ENCODE peak calls at places on chromosomes 13 and 19, in nine cellular contexts. J is fibroblast of lung, O is right lobe of liver, F is heart right ventricle, R is A549, Z is dorsolateral prefrontal cortex, P is HepG2, H is AG04450, U is GM23338. C is an unnamed sample.

GRCh38 chr19:47381653-47382279 is 32.7 kb downstream of the DHX34 start:
- DNase-seq in J (no peak), O (no peak), F (no peak), R (no peak), Z (no peak), P (no peak), H (no peak), U (no peak), C (no peak)

GRCh38 chr13:41019578-41020347 is 647 bp upstream of the ELF1 start:
- DNase-seq in J (no peak), O (no peak), F (no peak), R (no peak), Z (no peak), P (peak; percentile 80), H (no peak), U (no peak), C (no peak)

GRCh38 chr19:46350758-46351159 is 3.9 kb downstream of the PPP5C start:
- DNase-seq in J (no peak), O (peak; percentile 49), F (no peak), R (no peak), Z (no peak), P (no peak), H (no peak), U (no peak), C (no peak)

GRCh38 chr13:94966380-94966779 is 254.0 kb upstream of the SOX21 start:
- DNase-seq in J (no peak), O (no peak), F (no peak), R (no peak), Z (no peak), P (no peak), H (no peak), U (no peak), C (no peak)

GRCh38 chr13:94674609-94675348 is 37.6 kb downstream of the SOX21 start:
- DNase-seq in J (peak; percentile 18), O (peak; percentile 45), F (peak; percentile 27), R (peak; percentile 37), Z (peak; percentile 42), P (peak; percentile 59), H (no peak), U (peak; percentile 94), C (peak; percentile 29)

GRCh38 chr13:50732712-50733111 is 110.8 kb downstream of the DLEU7 start:
- DNase-seq in J (peak; percentile 29), O (no peak), F (no peak), R (no peak), Z (no peak), P (no peak), H (no peak), U (no peak), C (no peak)

GRCh38 chr19:6723108-6723618 is 2.7 kb upstream of the C3 start:
- DNase-seq in J (peak; percentile 52), O (peak; percentile 68), F (no peak), R (peak; percentile 31), Z (no peak), P (peak; percentile 93), H (no peak), U (peak; percentile 66), C (no peak)

GRCh38 chr13:72565893-72566292 is 161.5 kb downstream of the MZT1 start:
- DNase-seq in J (no peak), O (no peak), F (no peak), R (no peak), Z (no peak), P (peak; percentile 29), H (no peak), U (peak; percentile 63), C (no peak)

GRCh38 chr19:43789029-43789428 is 8.3 kb upstream of the KCNN4 start:
- DNase-seq in J (peak; percentile 44), O (no peak), F (no peak), R (no peak), Z (no peak), P (no peak), H (no peak), U (peak; percentile 80), C (no peak)

GRCh38 chr19:50555033-50555432 is 13.2 kb downstream of the LRRC4B start:
- DNase-seq in J (no peak), O (no peak), F (no peak), R (no peak), Z (no peak), P (no peak), H (no peak), U (no peak), C (no peak)
- H3K4me3 ChIP-seq in J (no peak overlapping the region), O (no peak overlapping the region), F (no peak overlapping the region), R (no peak overlapping the region), Z (peak overlapping the region; percentile 55), P (no peak overlapping the region), H (no peak overlapping the region), U (no peak overlapping the region), C (no peak overlapping the region)

GRCh38 chr13:93502987-93503386 is 276.4 kb downstream of the GPC6 start:
- DNase-seq in J (no peak), O (no peak), F (no peak), R (no peak), Z (no peak), P (no peak), H (no peak), U (no peak), C (no peak)

GRCh38 chr13:93502071-93502470 is 275.5 kb downstream of the GPC6 start:
- DNase-seq in J (no peak), O (no peak), F (no peak), R (no peak), Z (no peak), P (no peak), H (no peak), U (no peak), C (no peak)

DNA sequence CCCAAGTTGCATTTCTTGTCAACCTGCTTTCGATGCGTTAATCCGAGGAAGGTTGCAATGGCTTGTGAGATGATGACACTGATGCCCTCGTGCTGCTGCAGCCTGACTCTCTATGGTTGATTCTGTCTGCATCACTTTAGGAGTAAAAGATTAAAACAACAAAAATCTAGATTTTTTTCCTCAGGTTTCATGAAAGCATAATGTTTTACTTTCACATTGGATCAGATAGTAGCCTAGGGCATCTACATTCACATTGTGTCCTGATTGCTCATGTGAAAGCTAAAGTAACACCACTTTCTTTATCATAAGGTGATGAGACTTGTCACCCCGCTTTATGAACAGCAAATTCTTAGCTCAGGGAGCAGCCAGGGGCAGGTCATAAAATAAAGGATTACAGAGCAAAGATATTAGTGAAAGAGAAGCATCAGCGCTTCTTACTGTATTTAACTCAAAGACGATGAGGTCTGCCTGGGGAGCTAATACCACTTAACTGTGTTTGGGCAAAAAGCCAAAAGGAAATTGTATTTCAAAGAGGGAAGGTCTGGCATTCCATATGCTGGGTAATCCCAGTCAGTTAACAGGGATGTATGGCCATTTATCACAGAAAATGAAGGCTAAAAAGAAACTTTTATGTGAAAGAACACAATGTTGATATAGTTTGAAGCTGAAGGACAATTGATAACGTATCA is 270.5 kb downstream of the GPC6 start:
- DNase-seq in J (no peak), O (no peak), F (no peak), R (no peak), Z (no peak), P (no peak), H (no peak), U (no peak), C (no peak)
- H3K27ac ChIP-seq in J (no peak overlapping the region), O (no peak overlapping the region), F (no peak overlapping the region), R (no peak overlapping the region), Z (no peak overlapping the region), P (no peak overlapping the region), H (no peak overlapping the region), U (no peak overlapping the region), C (no peak overlapping the region)

GRCh38 chr13:104954210-104954609 is 1581.3 kb downstream of the EFNB2 start:
- DNase-seq in J (no peak), O (no peak), F (no peak), R (no peak), Z (no peak), P (no peak), H (no peak), U (no peak), C (no peak)

GRCh38 chr13:104953588-104953987 is 1581.9 kb downstream of the EFNB2 start:
- DNase-seq in J (no peak), O (no peak), F (no peak), R (no peak), Z (no peak), P (no peak), H (no peak), U (no peak), C (no peak)

GRCh38 chr13:104949840-104950805 is 1585.3 kb downstream of the EFNB2 start:
- DNase-seq in J (peak; percentile 52), O (no peak), F (no peak), R (no peak), Z (no peak), P (no peak), H (no peak), U (no peak), C (no peak)
- H3K4me3 ChIP-seq in J (no peak overlapping the region), O (peak overlapping the region; percentile 22), F (peak overlapping the region; percentile 13), R (no peak overlapping the region), Z (no peak overlapping the region), P (no peak overlapping the region), H (no peak overlapping the region), U (no peak overlapping the region), C (no peak overlapping the region)

GRCh38 chr19:2266183-2266993 is 10.2 kb upstream of the JSRP1 start:
- DNase-seq in J (peak; percentile 71), O (peak; percentile 96), F (peak; percentile 88), R (no peak), Z (peak; percentile 66), P (peak; percentile 58), H (peak; percentile 34), U (no peak), C (peak; percentile 92)
- H3K27ac ChIP-seq in J (no peak overlapping the region), O (no peak overlapping the region), F (no peak overlapping the region), R (peak overlapping the region; percentile 59), Z (peak overlapping the region; percentile 66), P (peak overlapping the region; percentile 42), H (no peak overlapping the region), U (no peak overlapping the region), C (peak overlapping the region; percentile 33)

GRCh38 chr13:46596501-46596900 is 43.5 kb downstream of the LRCH1 start:
- DNase-seq in J (no peak), O (no peak), F (no peak), R (no peak), Z (no peak), P (no peak), H (no peak), U (no peak), C (no peak)
- H3K4me3 ChIP-seq in J (no peak overlapping the region), O (no peak overlapping the region), F (no peak overlapping the region), R (no peak overlapping the region), Z (no peak overlapping the region), P (no peak overlapping the region), H (no peak overlapping the region), U (no peak overlapping the region), C (no peak overlapping the region)